ENCODE peak calls at places on chromosomes 3 and 15, in six cellular contexts. One of them, this sample, is unnamed. For H3K4me1, the result is how much of the 10 kb centered on the place peaks cover.

GRCh38 chr3:39210078-39210477 is 17.7 kb upstream of the XIRP1 start:
- DNase-seq in osteoblast: no peak
- DNase-seq in HCT116: no peak
- DNase-seq in right lobe of liver: no peak
- DNase-seq in right cardiac atrium: no peak
- DNase-seq in ovary: no peak
- DNase-seq in this sample: no peak

GRCh38 chr15:73602444-73602843 is 30.7 kb downstream of the NPTN start:
- DNase-seq in osteoblast: no peak
- DNase-seq in HCT116: no peak
- DNase-seq in right lobe of liver: no peak
- DNase-seq in right cardiac atrium: no peak
- DNase-seq in ovary: no peak
- DNase-seq in this sample: no peak

GRCh38 chr3:164236856-164237255 is 841.4 kb downstream of the SI start:
- DNase-seq in osteoblast: no peak
- DNase-seq in HCT116: no peak
- DNase-seq in right lobe of liver: no peak
- DNase-seq in right cardiac atrium: no peak
- DNase-seq in ovary: no peak
- DNase-seq in this sample: no peak

GRCh38 chr3:126352476-126353454 is 4.4 kb downstream of the KLF15 start:
- DNase-seq in osteoblast: peak
- DNase-seq in HCT116: no peak
- DNase-seq in right lobe of liver: peak
- DNase-seq in right cardiac atrium: peak
- DNase-seq in ovary: peak
- DNase-seq in this sample: no peak

GRCh38 chr15:57356178-57356577 is 20.1 kb upstream of the CGNL1 start:
- DNase-seq in osteoblast: no peak
- DNase-seq in HCT116: no peak
- DNase-seq in right lobe of liver: no peak
- DNase-seq in right cardiac atrium: no peak
- DNase-seq in ovary: no peak
- DNase-seq in this sample: no peak

GRCh38 chr3:46593274-46593862 is 19.0 kb upstream of the FAM240A start:
- DNase-seq in osteoblast: no peak
- DNase-seq in HCT116: no peak
- DNase-seq in right lobe of liver: no peak
- DNase-seq in right cardiac atrium: no peak
- DNase-seq in ovary: no peak
- DNase-seq in this sample: no peak

GRCh38 chr15:61050844-61051569 is 178.1 kb downstream of the RORA start:
- DNase-seq in osteoblast: no peak
- DNase-seq in HCT116: no peak
- DNase-seq in right lobe of liver: no peak
- DNase-seq in right cardiac atrium: no peak
- DNase-seq in ovary: no peak
- DNase-seq in this sample: no peak

GRCh38 chr3:45800611-45801010 is 4.3 kb upstream of the SLC6A20 start:
- DNase-seq in osteoblast: no peak
- DNase-seq in HCT116: no peak
- DNase-seq in right lobe of liver: no peak
- DNase-seq in right cardiac atrium: no peak
- DNase-seq in ovary: no peak
- DNase-seq in this sample: no peak

GRCh38 chr15:31448635-31448979 is 122.0 kb downstream of the KLF13 start:
- DNase-seq in osteoblast: no peak
- DNase-seq in HCT116: no peak
- DNase-seq in right lobe of liver: no peak
- DNase-seq in right cardiac atrium: no peak
- DNase-seq in ovary: no peak
- DNase-seq in this sample: no peak

GRCh38 chr15:33382491-33382890 is 71.7 kb downstream of the RYR3 start:
- DNase-seq in osteoblast: no peak
- DNase-seq in HCT116: no peak
- DNase-seq in right lobe of liver: no peak
- DNase-seq in right cardiac atrium: no peak
- DNase-seq in ovary: no peak
- DNase-seq in this sample: no peak

GRCh38 chr3:64067510-64068346 is 44.4 kb upstream of the PSMD6 start:
- DNase-seq in osteoblast: no peak
- DNase-seq in HCT116: no peak
- DNase-seq in right lobe of liver: no peak
- DNase-seq in right cardiac atrium: no peak
- DNase-seq in ovary: no peak
- DNase-seq in this sample: peak

GRCh38 chr3:105837143-105837740 is 31.6 kb downstream of the CBLB start:
- DNase-seq in osteoblast: no peak
- DNase-seq in HCT116: no peak
- DNase-seq in right lobe of liver: no peak
- DNase-seq in right cardiac atrium: no peak
- DNase-seq in ovary: no peak
- DNase-seq in this sample: no peak
- H3K4me3 ChIP-seq in osteoblast: peak
- H3K4me3 ChIP-seq in HCT116: no peak
- H3K4me3 ChIP-seq in right lobe of liver: no peak
- H3K4me3 ChIP-seq in right cardiac atrium: no peak
- H3K4me3 ChIP-seq in ovary: no peak
- H3K4me3 ChIP-seq in this sample: peak

DNA sequence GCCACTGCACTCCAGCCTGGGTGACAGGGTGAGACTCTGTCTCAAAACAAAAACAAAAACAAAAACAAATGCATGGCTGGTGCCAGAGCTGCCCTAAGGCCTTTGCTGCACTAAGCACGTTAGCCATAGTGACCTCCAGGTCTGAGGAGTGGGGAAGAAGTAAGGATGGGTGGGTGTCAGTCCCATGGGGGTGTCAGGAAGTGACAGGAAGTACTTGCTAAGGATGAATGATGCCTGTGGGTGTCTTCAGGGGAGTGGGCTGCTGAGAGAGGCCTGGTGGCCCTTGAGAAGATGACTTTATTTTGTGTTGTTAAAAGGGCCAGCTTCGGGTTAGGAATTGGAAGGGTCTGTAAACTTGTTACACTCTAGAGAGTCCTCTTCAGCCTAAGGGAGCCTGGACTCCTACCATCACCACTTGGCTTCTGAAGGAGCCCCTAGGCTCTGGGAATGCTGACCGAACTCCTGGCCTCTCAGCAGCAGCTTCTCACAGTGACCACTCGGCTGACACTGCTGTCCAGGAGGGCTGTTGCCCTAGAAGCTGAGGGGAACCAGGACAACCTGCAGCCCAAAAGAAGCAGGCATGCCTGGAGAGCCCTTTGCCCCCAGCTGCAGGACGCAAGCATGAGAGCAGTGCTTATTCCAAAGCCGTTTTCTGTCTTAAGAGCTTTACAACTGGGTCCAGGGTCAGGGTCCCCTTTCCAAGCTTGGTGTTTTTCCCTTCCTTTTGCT is 116.4 kb downstream of the MYLK start:
- DNase-seq in osteoblast: no peak
- DNase-seq in HCT116: no peak
- DNase-seq in right lobe of liver: no peak
- DNase-seq in right cardiac atrium: no peak
- DNase-seq in ovary: no peak
- DNase-seq in this sample: no peak
- H3K4me1 ChIP-seq in osteoblast: under half
- H3K4me1 ChIP-seq in HCT116: under half
- H3K4me1 ChIP-seq in right lobe of liver: under half
- H3K4me1 ChIP-seq in right cardiac atrium: under half
- H3K4me1 ChIP-seq in ovary: under half
- H3K4me1 ChIP-seq in this sample: under half

GRCh38 chr15:74870496-74871213 is 2.5 kb downstream of the SCAMP2 start:
- DNase-seq in osteoblast: no peak
- DNase-seq in HCT116: no peak
- DNase-seq in right lobe of liver: no peak
- DNase-seq in right cardiac atrium: no peak
- DNase-seq in ovary: no peak
- DNase-seq in this sample: no peak

GRCh38 chr15:74869372-74869725 is 3.8 kb downstream of the SCAMP2 start:
- DNase-seq in osteoblast: no peak
- DNase-seq in HCT116: no peak
- DNase-seq in right lobe of liver: no peak
- DNase-seq in right cardiac atrium: no peak
- DNase-seq in ovary: no peak
- DNase-seq in this sample: no peak

GRCh38 chr15:74867562-74868458 is 5.4 kb downstream of the SCAMP2 start:
- DNase-seq in osteoblast: no peak
- DNase-seq in HCT116: no peak
- DNase-seq in right lobe of liver: no peak
- DNase-seq in right cardiac atrium: no peak
- DNase-seq in ovary: no peak
- DNase-seq in this sample: no peak

GRCh38 chr15:74872702-74873035 is 496 bp downstream of the SCAMP2 start:
- DNase-seq in osteoblast: no peak
- DNase-seq in HCT116: no peak
- DNase-seq in right lobe of liver: no peak
- DNase-seq in right cardiac atrium: no peak
- DNase-seq in ovary: no peak
- DNase-seq in this sample: no peak

GRCh38 chr15:74869726-74870407 is 3.3 kb downstream of the SCAMP2 start:
- DNase-seq in osteoblast: no peak
- DNase-seq in HCT116: no peak
- DNase-seq in right lobe of liver: peak
- DNase-seq in right cardiac atrium: peak
- DNase-seq in ovary: no peak
- DNase-seq in this sample: peak
- H3K27ac ChIP-seq in osteoblast: no peak
- H3K27ac ChIP-seq in HCT116: no peak
- H3K27ac ChIP-seq in right lobe of liver: peak
- H3K27ac ChIP-seq in right cardiac atrium: peak
- H3K27ac ChIP-seq in ovary: no peak
- H3K27ac ChIP-seq in this sample: peak

GRCh38 chr15:52181938-52182780 is 9.0 kb downstream of the GNB5 start:
- DNase-seq in osteoblast: peak
- DNase-seq in HCT116: no peak
- DNase-seq in right lobe of liver: no peak
- DNase-seq in right cardiac atrium: no peak
- DNase-seq in ovary: no peak
- DNase-seq in this sample: no peak
- H3K4me3 ChIP-seq in osteoblast: no peak
- H3K4me3 ChIP-seq in HCT116: no peak
- H3K4me3 ChIP-seq in right lobe of liver: no peak
- H3K4me3 ChIP-seq in right cardiac atrium: no peak
- H3K4me3 ChIP-seq in ovary: no peak
- H3K4me3 ChIP-seq in this sample: no peak

GRCh38 chr3:71045917-71046282 is 537.6 kb downstream of the FOXP1 start:
- DNase-seq in osteoblast: no peak
- DNase-seq in HCT116: no peak
- DNase-seq in right lobe of liver: no peak
- DNase-seq in right cardiac atrium: no peak
- DNase-seq in ovary: no peak
- DNase-seq in this sample: no peak
- H3K4me1 ChIP-seq in osteoblast: under half
- H3K4me1 ChIP-seq in HCT116: under half
- H3K4me1 ChIP-seq in right lobe of liver: under half
- H3K4me1 ChIP-seq in right cardiac atrium: under half
- H3K4me1 ChIP-seq in ovary: under half
- H3K4me1 ChIP-seq in this sample: half or more

DNA sequence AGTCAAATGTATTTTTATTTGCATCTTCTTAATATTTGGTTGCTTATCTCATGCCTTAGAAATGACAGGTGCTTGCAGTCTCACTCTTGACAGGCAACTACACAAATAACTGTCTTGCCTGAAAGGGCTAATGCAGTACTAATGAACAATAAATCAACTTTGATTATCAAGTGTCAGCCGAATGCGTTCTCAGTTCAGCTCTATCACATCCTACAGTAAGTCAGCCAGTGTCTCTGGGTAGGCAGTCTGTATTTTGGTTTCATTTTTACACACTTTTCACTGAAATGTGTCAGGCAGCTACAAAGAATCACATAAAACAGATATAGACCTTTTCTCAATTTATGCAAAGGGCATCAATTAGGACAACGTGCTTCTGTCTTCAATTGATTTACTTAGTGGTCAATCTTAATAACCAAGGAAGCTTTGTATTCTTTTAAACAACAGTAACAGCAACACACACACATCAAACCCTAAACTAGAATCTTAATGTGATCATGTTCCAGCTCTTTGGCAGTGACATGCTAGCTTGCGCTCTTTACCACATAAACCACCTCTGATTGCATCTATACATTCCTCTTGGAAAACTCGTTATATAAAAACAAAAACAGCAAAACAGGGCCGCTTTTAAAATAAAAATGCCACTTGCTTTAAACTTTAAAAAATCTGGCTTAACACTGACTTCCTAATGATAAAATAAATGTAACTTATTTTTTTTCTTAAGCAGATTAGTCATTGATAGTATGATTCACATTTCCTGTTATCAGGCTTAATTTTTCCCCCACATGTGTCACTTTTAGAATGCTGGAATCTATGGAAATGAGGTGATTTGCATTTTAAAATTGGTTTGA is 520.4 kb downstream of the FOXP1 start:
- DNase-seq in osteoblast: peak
- DNase-seq in HCT116: no peak
- DNase-seq in right lobe of liver: no peak
- DNase-seq in right cardiac atrium: no peak
- DNase-seq in ovary: no peak
- DNase-seq in this sample: no peak
- H3K27ac ChIP-seq in osteoblast: peak
- H3K27ac ChIP-seq in HCT116: no peak
- H3K27ac ChIP-seq in right lobe of liver: peak
- H3K27ac ChIP-seq in right cardiac atrium: peak
- H3K27ac ChIP-seq in ovary: peak
- H3K27ac ChIP-seq in this sample: peak

GRCh38 chr3:33886015-33886414 is 87.6 kb downstream of the PDCD6IP start:
- DNase-seq in osteoblast: no peak
- DNase-seq in HCT116: no peak
- DNase-seq in right lobe of liver: no peak
- DNase-seq in right cardiac atrium: no peak
- DNase-seq in ovary: no peak
- DNase-seq in this sample: no peak
- H3K4me3 ChIP-seq in osteoblast: no peak
- H3K4me3 ChIP-seq in HCT116: no peak
- H3K4me3 ChIP-seq in right lobe of liver: no peak
- H3K4me3 ChIP-seq in right cardiac atrium: no peak
- H3K4me3 ChIP-seq in ovary: no peak
- H3K4me3 ChIP-seq in this sample: no peak